ENCODE peak calls at places on chromosome 15, in four cellular contexts. J is stimulated activated naive B cell treated with anti-CD40 and anti-IgM and Interleukin-4, amounts not matched to agents 10 μg/mL and 1 μg/mL and 100 μg/mL, for 72 hours; D is activated CD4-positive, alpha-beta T cell treated with anti-CD3 and anti-CD28 coated beads for 48 hours; P is skeletal muscle cell. G is an unnamed sample.

GRCh38 chr15:55742927-55743614 is at the start of gene PRTG:
- DNase-seq in J (no peak), P (peak; percentile 21), D (no peak), G (peak; percentile 95)

GRCh38 chr15:66496951-66497501 is 536 bp downstream of the SNAPC5 start:
- DNase-seq in P (no peak), J (no peak), D (no peak), G (no peak)

GRCh38 chr15:79923068-79923514 is 26.3 kb upstream of the MTHFS start:
- DNase-seq in D (peak; percentile 82), P (no peak), J (peak; percentile 70), G (peak; percentile 82)

GRCh38 chr15:66825139-66825538 is 123.1 kb downstream of the SMAD6 start:
- DNase-seq in J (no peak), D (no peak), P (no peak), G (no peak)

GRCh38 chr15:100628746-100629145 is 26.4 kb downstream of the ASB7 start:
- DNase-seq in D (no peak), J (no peak), P (no peak), G (no peak)

GRCh38 chr15:99435138-99435695 is 130.6 kb upstream of the MEF2A start:
- DNase-seq in P (no peak), D (no peak), J (no peak), G (no peak)

GRCh38 chr15:55290361-55291057 is 896 bp upstream of the RAB27A start:
- DNase-seq in D (peak; percentile 91), J (peak; percentile 79), P (no peak), G (peak; percentile 86)

GRCh38 chr15:99669250-99669649 is 64.0 kb downstream of the LYSMD4 start:
- DNase-seq in P (no peak), J (no peak), D (no peak), G (no peak)

GRCh38 chr15:52012210-52012609 is 6.8 kb upstream of the MAPK6 start:
- DNase-seq in P (no peak), D (no peak), J (no peak), G (no peak)

GRCh38 chr15:60370105-60370803 is 27.5 kb downstream of the ANXA2 start:
- DNase-seq in J (no peak), P (no peak), D (no peak), G (no peak)

GRCh38 chr15:75114796-75115195 is 86.9 kb upstream of the C15orf39 start:
- DNase-seq in D (no peak), P (no peak), J (no peak), G (no peak)

GRCh38 chr15:45664451-45664850 is 29.6 kb downstream of the SQOR start:
- DNase-seq in P (peak; percentile 24), J (no peak), D (no peak), G (no peak)

GRCh38 chr15:65171428-65171827 is 13.7 kb downstream of the CLPX start:
- DNase-seq in D (no peak), P (no peak), J (no peak), G (no peak)

GRCh38 chr15:57785039-57785438 is 78.5 kb downstream of the POLR2M start:
- DNase-seq in P (no peak), J (no peak), D (no peak), G (no peak)

GRCh38 chr15:87362531-87362930 is 894.0 kb downstream of the NTRK3 start:
- DNase-seq in J (no peak), D (no peak), P (no peak), G (no peak)

GRCh38 chr15:91469627-91470567 is 369.8 kb downstream of the SV2B start:
- DNase-seq in J (no peak), D (peak; percentile 78), P (no peak), G (no peak)

GRCh38 chr15:101194246-101195138 is 57.4 kb downstream of the CHSY1 start:
- DNase-seq in D (no peak), P (no peak), J (no peak), G (no peak)

GRCh38 chr15:50558012-50558411 is 11.5 kb upstream of the USP50 start:
- DNase-seq in J (no peak), P (no peak), D (no peak), G (no peak)

GRCh38 chr15:63072023-63072650 is 29.6 kb downstream of the TPM1 start:
- DNase-seq in J (no peak), P (no peak), D (no peak), G (no peak)

GRCh38 chr15:101207867-101208288 is 44.0 kb downstream of the CHSY1 start:
- DNase-seq in P (no peak), J (no peak), D (peak; percentile 34), G (no peak)

GRCh38 chr15:100601628-100602063 is 338 bp downstream of the LINS1 start:
- DNase-seq in P (no peak), D (no peak), J (no peak), G (no peak)

GRCh38 chr15:42079401-42079908 is 14.9 kb downstream of the PLA2G4D start:
- DNase-seq in D (no peak), J (no peak), P (no peak), G (no peak)

GRCh38 chr15:41491889-41492288 is 1.8 kb upstream of the ITPKA start:
- DNase-seq in J (no peak), P (no peak), D (no peak), G (no peak)

GRCh38 chr15:89576417-89576773 is 1.1 kb downstream of the TICRR start:
- DNase-seq in J (no peak), P (no peak), D (no peak), G (no peak)

GRCh38 chr15:47570044-47570443 is 147.3 kb upstream of the SEMA6D start:
- DNase-seq in P (no peak), J (no peak), D (no peak), G (no peak)

GRCh38 chr15:69593981-69594966 is 141.7 kb downstream of the RPLP1 start:
- DNase-seq in J (no peak), D (no peak), P (no peak), G (peak; percentile 46)

GRCh38 chr15:62896969-62897486 is 145.5 kb upstream of the TPM1 start:
- DNase-seq in D (no peak), P (peak; percentile 96), J (no peak), G (peak; percentile 94)

GRCh38 chr15:90000175-90000923 is 775 bp upstream of the ZNF710 start:
- DNase-seq in J (no peak), P (no peak), D (peak; percentile 18), G (peak; percentile 52)

GRCh38 chr15:69736161-69736560 is 283.5 kb downstream of the RPLP1 start:
- DNase-seq in P (no peak), J (no peak), D (no peak), G (no peak)

GRCh38 chr15:62850791-62851291 is 191.7 kb upstream of the TPM1 start:
- DNase-seq in J (no peak), P (peak; percentile 41), D (no peak), G (peak; percentile 56)

GRCh38 chr15:73650387-73651126 is 17.4 kb upstream of the NPTN start:
- DNase-seq in P (no peak), D (peak; percentile 36), J (no peak), G (peak; percentile 41)